ENCODE peak calls at places on chromosomes 13 and 19, in seven cellular contexts. One of them, this sample, is unnamed.

GRCh38 chr19:4492337-4493103 is 20.4 kb downstream of the HDGFL2 start:
- DNase-seq in brain microvascular endothelial cell: no peak
- DNase-seq in WERI-Rb-1: no peak
- DNase-seq in endothelial cell of umbilical vein: no peak
- DNase-seq in AG04449: no peak
- DNase-seq in transverse colon: no peak
- DNase-seq in CD8-positive, alpha-beta memory T cell: no peak
- DNase-seq in this sample: no peak

GRCh38 chr13:94329754-94330551 is 149.5 kb downstream of the DCT start:
- DNase-seq in endothelial cell of umbilical vein: peak
- DNase-seq in transverse colon: no peak
- DNase-seq in CD8-positive, alpha-beta memory T cell: no peak
- DNase-seq in WERI-Rb-1: no peak
- DNase-seq in AG04449: peak
- DNase-seq in brain microvascular endothelial cell: peak
- DNase-seq in this sample: no peak

GRCh38 chr13:43865892-43866291 is 13.6 kb downstream of the CCDC122 start:
- DNase-seq in AG04449: no peak
- DNase-seq in brain microvascular endothelial cell: no peak
- DNase-seq in endothelial cell of umbilical vein: no peak
- DNase-seq in WERI-Rb-1: no peak
- DNase-seq in CD8-positive, alpha-beta memory T cell: no peak
- DNase-seq in transverse colon: no peak
- DNase-seq in this sample: no peak

GRCh38 chr13:47945738-47946137 is 55.3 kb downstream of the SUCLA2 start:
- DNase-seq in WERI-Rb-1: no peak
- DNase-seq in AG04449: peak
- DNase-seq in CD8-positive, alpha-beta memory T cell: no peak
- DNase-seq in brain microvascular endothelial cell: peak
- DNase-seq in endothelial cell of umbilical vein: no peak
- DNase-seq in transverse colon: no peak
- DNase-seq in this sample: no peak

GRCh38 chr13:44719857-44720671 is 143.9 kb upstream of the TSC22D1 start:
- DNase-seq in brain microvascular endothelial cell: peak
- DNase-seq in endothelial cell of umbilical vein: peak
- DNase-seq in AG04449: peak
- DNase-seq in CD8-positive, alpha-beta memory T cell: no peak
- DNase-seq in WERI-Rb-1: no peak
- DNase-seq in transverse colon: no peak
- DNase-seq in this sample: no peak

GRCh38 chr13:24023073-24023472 is 125.8 kb upstream of the C1QTNF9B start:
- DNase-seq in AG04449: no peak
- DNase-seq in CD8-positive, alpha-beta memory T cell: no peak
- DNase-seq in WERI-Rb-1: no peak
- DNase-seq in endothelial cell of umbilical vein: no peak
- DNase-seq in brain microvascular endothelial cell: no peak
- DNase-seq in transverse colon: no peak
- DNase-seq in this sample: no peak

GRCh38 chr13:48784906-48785555 is 131.3 kb downstream of the CYSLTR2 start:
- DNase-seq in endothelial cell of umbilical vein: no peak
- DNase-seq in transverse colon: no peak
- DNase-seq in brain microvascular endothelial cell: no peak
- DNase-seq in AG04449: no peak
- DNase-seq in CD8-positive, alpha-beta memory T cell: no peak
- DNase-seq in WERI-Rb-1: no peak
- DNase-seq in this sample: no peak

GRCh38 chr19:4768934-4769777 is 22.4 kb upstream of the FEM1A start:
- DNase-seq in brain microvascular endothelial cell: peak
- DNase-seq in CD8-positive, alpha-beta memory T cell: peak
- DNase-seq in transverse colon: peak
- DNase-seq in endothelial cell of umbilical vein: peak
- DNase-seq in WERI-Rb-1: peak
- DNase-seq in AG04449: peak
- DNase-seq in this sample: peak

GRCh38 chr13:44713793-44714469 is 137.8 kb upstream of the TSC22D1 start:
- DNase-seq in transverse colon: no peak
- DNase-seq in WERI-Rb-1: no peak
- DNase-seq in endothelial cell of umbilical vein: peak
- DNase-seq in CD8-positive, alpha-beta memory T cell: no peak
- DNase-seq in AG04449: peak
- DNase-seq in brain microvascular endothelial cell: peak
- DNase-seq in this sample: no peak

GRCh38 chr13:27161980-27162379 is 9.6 kb downstream of the USP12 start:
- DNase-seq in brain microvascular endothelial cell: no peak
- DNase-seq in endothelial cell of umbilical vein: no peak
- DNase-seq in WERI-Rb-1: no peak
- DNase-seq in AG04449: no peak
- DNase-seq in transverse colon: no peak
- DNase-seq in CD8-positive, alpha-beta memory T cell: no peak
- DNase-seq in this sample: no peak

GRCh38 chr13:66558511-66558910 is 671.6 kb downstream of the PCDH9 start:
- DNase-seq in brain microvascular endothelial cell: no peak
- DNase-seq in endothelial cell of umbilical vein: no peak
- DNase-seq in WERI-Rb-1: no peak
- DNase-seq in CD8-positive, alpha-beta memory T cell: no peak
- DNase-seq in AG04449: peak
- DNase-seq in transverse colon: no peak
- DNase-seq in this sample: peak

GRCh38 chr13:97559981-97560380 is 126.0 kb downstream of the RAP2A start:
- DNase-seq in CD8-positive, alpha-beta memory T cell: no peak
- DNase-seq in transverse colon: no peak
- DNase-seq in WERI-Rb-1: no peak
- DNase-seq in AG04449: no peak
- DNase-seq in endothelial cell of umbilical vein: no peak
- DNase-seq in brain microvascular endothelial cell: no peak
- DNase-seq in this sample: no peak

GRCh38 chr13:34201050-34201913 is 383.3 kb downstream of the RFC3 start:
- DNase-seq in transverse colon: no peak
- DNase-seq in brain microvascular endothelial cell: peak
- DNase-seq in endothelial cell of umbilical vein: no peak
- DNase-seq in CD8-positive, alpha-beta memory T cell: no peak
- DNase-seq in AG04449: peak
- DNase-seq in WERI-Rb-1: no peak
- DNase-seq in this sample: no peak

GRCh38 chr19:33863436-33863835 is 66.8 kb downstream of the KCTD15 start:
- DNase-seq in transverse colon: no peak
- DNase-seq in AG04449: no peak
- DNase-seq in brain microvascular endothelial cell: no peak
- DNase-seq in CD8-positive, alpha-beta memory T cell: no peak
- DNase-seq in endothelial cell of umbilical vein: no peak
- DNase-seq in WERI-Rb-1: no peak
- DNase-seq in this sample: no peak

GRCh38 chr19:33862991-33863390 is 66.3 kb downstream of the KCTD15 start:
- DNase-seq in CD8-positive, alpha-beta memory T cell: no peak
- DNase-seq in WERI-Rb-1: no peak
- DNase-seq in AG04449: no peak
- DNase-seq in endothelial cell of umbilical vein: no peak
- DNase-seq in brain microvascular endothelial cell: no peak
- DNase-seq in transverse colon: no peak
- DNase-seq in this sample: no peak

GRCh38 chr19:33861950-33862349 is 65.3 kb downstream of the KCTD15 start:
- DNase-seq in endothelial cell of umbilical vein: no peak
- DNase-seq in AG04449: no peak
- DNase-seq in WERI-Rb-1: no peak
- DNase-seq in transverse colon: no peak
- DNase-seq in brain microvascular endothelial cell: no peak
- DNase-seq in CD8-positive, alpha-beta memory T cell: no peak
- DNase-seq in this sample: no peak

GRCh38 chr19:33860691-33861090 is 64.0 kb downstream of the KCTD15 start:
- DNase-seq in WERI-Rb-1: no peak
- DNase-seq in transverse colon: no peak
- DNase-seq in brain microvascular endothelial cell: no peak
- DNase-seq in endothelial cell of umbilical vein: no peak
- DNase-seq in AG04449: no peak
- DNase-seq in CD8-positive, alpha-beta memory T cell: no peak
- DNase-seq in this sample: no peak

DNA sequence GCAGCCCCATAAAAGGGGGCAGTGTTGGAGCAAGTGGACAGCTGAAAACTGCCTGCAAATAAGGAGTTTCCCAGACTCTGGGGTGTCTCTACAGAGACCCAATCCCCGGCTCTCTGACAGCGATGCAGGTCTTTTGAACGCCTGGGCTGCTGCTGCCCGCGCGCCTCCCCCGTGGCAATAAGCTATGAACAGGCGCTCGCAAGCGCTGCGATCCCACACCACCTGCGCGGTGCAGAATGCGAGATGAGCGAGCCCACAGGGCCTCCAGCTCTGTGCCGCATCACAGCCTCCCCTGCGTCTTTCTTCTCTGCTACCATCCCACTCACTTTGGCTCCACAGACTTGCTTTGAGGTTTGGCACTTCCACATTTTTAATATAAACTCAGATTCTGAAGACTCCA is 62.3 kb downstream of the KCTD15 start:
- DNase-seq in endothelial cell of umbilical vein: no peak
- DNase-seq in CD8-positive, alpha-beta memory T cell: no peak
- DNase-seq in WERI-Rb-1: no peak
- DNase-seq in brain microvascular endothelial cell: no peak
- DNase-seq in transverse colon: no peak
- DNase-seq in AG04449: no peak
- DNase-seq in this sample: no peak
- H3K4me3 ChIP-seq in endothelial cell of umbilical vein: no peak
- H3K4me3 ChIP-seq in CD8-positive, alpha-beta memory T cell: no peak
- H3K4me3 ChIP-seq in WERI-Rb-1: no peak
- H3K4me3 ChIP-seq in brain microvascular endothelial cell: no peak
- H3K4me3 ChIP-seq in transverse colon: no peak
- H3K4me3 ChIP-seq in AG04449: no peak
- H3K4me3 ChIP-seq in this sample: no peak

GRCh38 chr19:45138303-45138751 is 22.5 kb downstream of the NKPD1 start:
- DNase-seq in transverse colon: no peak
- DNase-seq in brain microvascular endothelial cell: no peak
- DNase-seq in WERI-Rb-1: no peak
- DNase-seq in CD8-positive, alpha-beta memory T cell: no peak
- DNase-seq in AG04449: no peak
- DNase-seq in endothelial cell of umbilical vein: no peak
- DNase-seq in this sample: peak

GRCh38 chr19:45135176-45135575 is 25.6 kb downstream of the NKPD1 start:
- DNase-seq in CD8-positive, alpha-beta memory T cell: no peak
- DNase-seq in AG04449: no peak
- DNase-seq in endothelial cell of umbilical vein: no peak
- DNase-seq in brain microvascular endothelial cell: no peak
- DNase-seq in WERI-Rb-1: no peak
- DNase-seq in transverse colon: no peak
- DNase-seq in this sample: peak

GRCh38 chr19:45139286-45140143 is 21.3 kb downstream of the NKPD1 start:
- DNase-seq in transverse colon: no peak
- DNase-seq in WERI-Rb-1: no peak
- DNase-seq in AG04449: no peak
- DNase-seq in brain microvascular endothelial cell: no peak
- DNase-seq in endothelial cell of umbilical vein: no peak
- DNase-seq in CD8-positive, alpha-beta memory T cell: no peak
- DNase-seq in this sample: peak

GRCh38 chr19:45137179-45137761 is 23.5 kb downstream of the NKPD1 start:
- DNase-seq in AG04449: no peak
- DNase-seq in transverse colon: peak
- DNase-seq in endothelial cell of umbilical vein: no peak
- DNase-seq in WERI-Rb-1: no peak
- DNase-seq in CD8-positive, alpha-beta memory T cell: no peak
- DNase-seq in brain microvascular endothelial cell: no peak
- DNase-seq in this sample: peak

GRCh38 chr19:45136507-45137178 is 24.1 kb downstream of the NKPD1 start:
- DNase-seq in AG04449: no peak
- DNase-seq in CD8-positive, alpha-beta memory T cell: no peak
- DNase-seq in endothelial cell of umbilical vein: no peak
- DNase-seq in transverse colon: no peak
- DNase-seq in WERI-Rb-1: no peak
- DNase-seq in brain microvascular endothelial cell: no peak
- DNase-seq in this sample: peak
- H3K4me3 ChIP-seq in AG04449: no peak
- H3K4me3 ChIP-seq in CD8-positive, alpha-beta memory T cell: no peak
- H3K4me3 ChIP-seq in endothelial cell of umbilical vein: no peak
- H3K4me3 ChIP-seq in transverse colon: no peak
- H3K4me3 ChIP-seq in WERI-Rb-1: no peak
- H3K4me3 ChIP-seq in brain microvascular endothelial cell: no peak
- H3K4me3 ChIP-seq in this sample: no peak

DNA sequence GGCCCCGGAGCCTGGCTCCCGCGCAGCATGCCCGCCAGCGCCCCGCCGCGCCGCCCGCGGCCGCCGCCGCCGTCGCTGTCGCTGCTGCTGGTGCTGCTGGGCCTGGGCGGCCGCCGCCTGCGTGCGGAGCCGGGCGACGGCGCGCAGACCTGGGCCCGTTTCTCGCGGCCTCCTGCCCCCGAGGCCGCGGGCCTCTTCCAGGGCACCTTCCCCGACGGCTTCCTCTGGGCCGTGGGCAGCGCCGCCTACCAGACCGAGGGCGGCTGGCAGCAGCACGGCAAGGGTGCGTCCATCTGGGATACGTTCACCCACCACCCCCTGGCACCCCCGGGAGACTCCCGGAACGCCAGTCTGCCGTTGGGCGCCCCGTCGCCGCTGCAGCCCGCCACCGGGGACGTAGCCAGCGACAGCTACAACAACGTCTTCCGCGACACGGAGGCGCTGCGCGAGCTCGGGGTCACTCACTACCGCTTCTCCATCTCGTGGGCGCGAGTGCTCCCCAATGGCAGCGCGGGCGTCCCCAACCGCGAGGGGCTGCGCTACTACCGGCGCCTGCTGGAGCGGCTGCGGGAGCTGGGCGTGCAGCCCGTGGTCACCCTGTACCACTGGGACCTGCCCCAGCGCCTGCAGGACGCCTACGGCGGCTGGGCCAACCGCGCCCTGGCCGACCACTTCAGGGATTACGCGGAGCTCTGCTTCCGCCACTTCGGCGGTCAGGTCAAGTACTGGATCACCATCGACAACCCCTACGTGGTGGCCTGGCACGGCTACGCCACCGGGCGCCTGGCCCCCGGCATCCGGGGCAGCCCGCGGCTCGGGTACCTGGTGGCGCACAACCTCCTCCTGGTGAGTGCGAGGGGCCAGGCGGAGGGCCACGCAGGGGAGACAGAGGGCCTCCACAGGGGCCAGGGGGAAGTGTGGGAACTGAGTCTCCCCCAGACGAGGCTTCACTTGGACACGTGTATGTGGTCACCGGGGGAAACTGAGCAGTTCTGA is at the start of gene KL:
- DNase-seq in CD8-positive, alpha-beta memory T cell: no peak
- DNase-seq in transverse colon: peak
- DNase-seq in brain microvascular endothelial cell: no peak
- DNase-seq in AG04449: no peak
- DNase-seq in endothelial cell of umbilical vein: no peak
- DNase-seq in WERI-Rb-1: peak
- DNase-seq in this sample: peak
- H3K4me3 ChIP-seq in CD8-positive, alpha-beta memory T cell: peak
- H3K4me3 ChIP-seq in transverse colon: peak
- H3K4me3 ChIP-seq in brain microvascular endothelial cell: peak
- H3K4me3 ChIP-seq in AG04449: peak
- H3K4me3 ChIP-seq in endothelial cell of umbilical vein: peak
- H3K4me3 ChIP-seq in WERI-Rb-1: peak
- H3K4me3 ChIP-seq in this sample: peak

DNA sequence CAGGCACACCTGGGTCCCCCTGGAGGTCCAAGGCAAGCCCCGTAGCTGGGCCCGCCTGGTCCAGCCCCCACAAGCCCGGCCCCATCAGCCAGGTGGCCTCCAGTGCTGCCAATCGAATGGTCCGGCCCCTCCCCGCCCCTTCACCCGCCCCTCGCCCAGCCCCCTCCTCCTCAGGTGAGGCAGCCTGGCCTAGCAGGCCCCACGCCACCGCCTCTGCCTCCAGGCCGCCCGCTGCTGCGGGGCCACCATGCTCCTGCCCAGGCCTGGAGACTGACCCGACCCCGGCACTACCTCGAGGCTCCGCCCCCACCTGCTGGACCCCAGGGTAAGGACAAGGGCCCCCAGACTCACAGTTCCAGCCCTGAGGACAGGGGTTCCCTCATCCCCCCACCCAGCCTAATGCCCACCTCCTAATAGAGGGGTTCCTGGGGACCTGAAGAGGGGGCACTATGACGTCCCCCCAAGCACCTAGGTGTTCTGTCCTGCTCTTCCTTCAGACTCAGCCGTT is at the start of gene HPN:
- DNase-seq in WERI-Rb-1: peak
- DNase-seq in brain microvascular endothelial cell: no peak
- DNase-seq in CD8-positive, alpha-beta memory T cell: no peak
- DNase-seq in endothelial cell of umbilical vein: no peak
- DNase-seq in transverse colon: no peak
- DNase-seq in AG04449: no peak
- DNase-seq in this sample: peak
- H3K4me3 ChIP-seq in WERI-Rb-1: no peak
- H3K4me3 ChIP-seq in brain microvascular endothelial cell: no peak
- H3K4me3 ChIP-seq in CD8-positive, alpha-beta memory T cell: peak
- H3K4me3 ChIP-seq in endothelial cell of umbilical vein: no peak
- H3K4me3 ChIP-seq in transverse colon: no peak
- H3K4me3 ChIP-seq in AG04449: no peak
- H3K4me3 ChIP-seq in this sample: peak

This sample was measured in H7.